ENCODE peak calls at places on chromosomes 5 and 9, in six cellular contexts. X is Ammon's horn; K is Jurkat, Clone E6-1; G is HTR-8/SVneo; B is stimulated activated CD8-positive, alpha-beta memory T cell treated with anti-CD3 and anti-CD28 coated beads, Interleukin-7, amount 100 ng/mL, for 1 hour; A is HuH-7. C is an unnamed sample.

GRCh38 chr9:20618361-20618799 is 3.9 kb downstream of the MLLT3 start:
- DNase-seq in X (no peak), K (no peak), G (no peak), B (no peak), A (no peak), C (peak; percentile 54)

GRCh38 chr5:149433524-149434131 is 54.5 kb upstream of the IL17B start:
- DNase-seq in X (no peak), K (no peak), G (no peak), B (no peak), A (no peak), C (no peak)

GRCh38 chr5:10310073-10310779 is 2.5 kb upstream of the CMBL start:
- DNase-seq in X (no peak), K (no peak), G (peak; percentile 91), B (no peak), A (no peak), C (peak; percentile 23)

GRCh38 chr9:22119537-22120167 is 110.5 kb upstream of the CDKN2B start:
- DNase-seq in X (peak; percentile 8), K (no peak), G (no peak), B (no peak), A (no peak), C (peak; percentile 48)

GRCh38 chr5:9654886-9655285 is 24.7 kb upstream of the TAS2R1 start:
- DNase-seq in X (no peak), K (no peak), G (no peak), B (no peak), A (no peak), C (no peak)

GRCh38 chr5:123119334-123119986 is 30.4 kb downstream of the PRDM6 start:
- DNase-seq in X (no peak), K (no peak), G (peak; percentile 67), B (no peak), A (no peak), C (peak; percentile 30)

GRCh38 chr5:40401965-40402364 is 277.8 kb upstream of the PTGER4 start:
- DNase-seq in X (no peak), K (no peak), G (peak; percentile 58), B (no peak), A (no peak), C (no peak)

GRCh38 chr5:139734517-139734916 is 61.1 kb upstream of the PSD2 start:
- DNase-seq in X (peak; percentile 63), K (no peak), G (no peak), B (no peak), A (no peak), C (no peak)

GRCh38 chr5:160237571-160238093 is 8.3 kb downstream of the FABP6 start:
- DNase-seq in X (no peak), K (no peak), G (no peak), B (no peak), A (no peak), C (no peak)

GRCh38 chr9:77575785-77576184 is 72.3 kb downstream of the GNA14 start:
- DNase-seq in X (no peak), K (peak; percentile 44), G (peak; percentile 11), B (no peak), A (peak; percentile 26), C (no peak)

GRCh38 chr5:94522099-94522498 is 96.3 kb downstream of the KIAA0825 start:
- DNase-seq in X (no peak), K (no peak), G (no peak), B (no peak), A (no peak), C (no peak)

GRCh38 chr5:179793470-179794139 is at the start of gene LTC4S:
- DNase-seq in X (peak; percentile 86), K (peak; percentile 53), G (no peak), B (no peak), A (no peak), C (peak; percentile 45)

GRCh38 chr5:72487151-72487550 is 20.1 kb downstream of the ZNF366 start:
- DNase-seq in X (no peak), K (no peak), G (no peak), B (no peak), A (no peak), C (peak; percentile 26)

GRCh38 chr5:14663734-14664269 is 716 bp upstream of the OTULIN start:
- DNase-seq in X (no peak), K (no peak), G (peak; percentile 50), B (no peak), A (peak; percentile 27), C (no peak)

GRCh38 chr5:43432486-43433365 is 20.5 kb upstream of the CCL28 start:
- DNase-seq in X (peak; percentile 34), K (no peak), G (peak; percentile 91), B (no peak), A (peak; percentile 72), C (peak; percentile 97)

GRCh38 chr5:158958048-158958994 is 141.4 kb downstream of the EBF1 start:
- DNase-seq in X (no peak), K (no peak), G (no peak), B (no peak), A (peak; percentile 10), C (no peak)